ENCODE peak calls at places on chromosomes 1 and 21, in seven cellular contexts. X is WTC11, F is mammary epithelial cell, J is tibial artery, B is AG10803, P is A673, L is kidney epithelial cell. S is an unnamed sample.

GRCh38 chr1:153612111-153612754 is 704 bp downstream of the S100A16 start:
- DNase-seq in P (no peak), B (no peak), L (no peak), X (no peak), F (no peak), J (no peak), S (no peak)

GRCh38 chr21:29526545-29526944 is 227.8 kb downstream of the BACH1 start:
- DNase-seq in B (no peak), P (no peak), X (no peak), J (no peak), L (no peak), F (no peak), S (no peak)

GRCh38 chr21:32578107-32578691 is 7.1 kb downstream of the TCP10L start:
- DNase-seq in P (peak), F (peak), B (peak), L (no peak), J (no peak), X (peak), S (no peak)

GRCh38 chr1:23619299-23620188 is 60.2 kb upstream of the ID3 start:
- DNase-seq in P (no peak), B (no peak), X (peak), L (peak), F (peak), J (no peak), S (no peak)

GRCh38 chr1:15153184-15153841 is at the start of gene TMEM51:
- DNase-seq in F (peak), L (no peak), P (peak), X (peak), B (no peak), J (no peak), S (peak)

GRCh38 chr1:161778522-161778921 is 12.4 kb downstream of the ATF6 start:
- DNase-seq in X (no peak), J (no peak), L (no peak), P (no peak), B (no peak), F (no peak), S (no peak)

GRCh38 chr1:210558302-210558701 is 229.6 kb downstream of the HHAT start:
- DNase-seq in P (peak), F (no peak), L (no peak), J (no peak), B (no peak), X (no peak), S (no peak)

GRCh38 chr1:212485895-212486590 is 53.3 kb downstream of the NENF start:
- DNase-seq in B (peak), L (peak), P (no peak), X (peak), F (peak), J (peak), S (no peak)

GRCh38 chr1:30754684-30755171 is 2.8 kb downstream of the LAPTM5 start:
- DNase-seq in J (no peak), L (no peak), P (no peak), B (no peak), F (no peak), X (no peak), S (no peak)

GRCh38 chr1:111742938-111743549 is 3.8 kb upstream of the INKA2 start:
- DNase-seq in P (no peak), B (no peak), F (no peak), L (no peak), J (no peak), X (no peak), S (no peak)

GRCh38 chr1:80656011-80656627 is 1144.6 kb upstream of the ADGRL2 start:
- DNase-seq in F (peak), B (no peak), P (peak), L (no peak), J (no peak), X (peak), S (no peak)

GRCh38 chr1:240399381-240399780 is 212.6 kb downstream of the GREM2 start:
- DNase-seq in J (no peak), L (peak), P (peak), F (no peak), B (peak), X (no peak), S (no peak)

GRCh38 chr1:30657131-30658013 is 66.0 kb downstream of the MATN1 start:
- DNase-seq in X (no peak), J (no peak), L (no peak), B (no peak), P (no peak), F (no peak), S (no peak)

GRCh38 chr1:197199923-197200467 is 53.5 kb upstream of the ASPM start:
- DNase-seq in P (peak), X (no peak), F (no peak), B (peak), J (no peak), L (no peak), S (no peak)

GRCh38 chr1:241499910-241500309 is 19.6 kb downstream of the FH start:
- DNase-seq in L (no peak), J (no peak), X (no peak), B (peak), P (peak), F (peak), S (no peak)

GRCh38 chr21:21200939-21201610 is 202.9 kb downstream of the NCAM2 start:
- DNase-seq in J (no peak), F (no peak), B (peak), L (no peak), X (no peak), P (no peak), S (no peak)

GRCh38 chr1:210291786-210292275 is 36.9 kb upstream of the HHAT start:
- DNase-seq in F (no peak), P (peak), X (no peak), L (no peak), B (peak), J (no peak), S (no peak)

GRCh38 chr21:42198949-42199348 is 20.0 kb upstream of the ABCG1 start:
- DNase-seq in B (no peak), F (no peak), P (peak), L (no peak), X (no peak), J (no peak), S (no peak)

GRCh38 chr1:76005755-76006154 is 68.8 kb upstream of the ST6GALNAC3 start:
- DNase-seq in L (no peak), J (no peak), X (no peak), B (no peak), P (no peak), F (no peak), S (no peak)

GRCh38 chr1:82525378-82525777 is 724.6 kb downstream of the ADGRL2 start:
- DNase-seq in J (no peak), P (no peak), B (no peak), L (no peak), F (no peak), X (no peak), S (no peak)

GRCh38 chr1:22711591-22712501 is 1.2 kb downstream of the EPHB2 start:
- DNase-seq in L (no peak), J (no peak), X (peak), B (peak), F (no peak), P (no peak), S (no peak)

GRCh38 chr21:35328856-35329455 is 279.9 kb upstream of the RUNX1 start:
- DNase-seq in J (no peak), X (no peak), F (no peak), B (no peak), P (no peak), L (no peak), S (no peak)

GRCh38 chr1:228999776-229000175 is 264.5 kb downstream of the RHOU start:
- DNase-seq in X (no peak), B (no peak), L (no peak), F (no peak), P (no peak), J (no peak), S (no peak)

GRCh38 chr1:42830631-42831030 is 13.4 kb upstream of the SVBP start:
- DNase-seq in P (no peak), L (no peak), J (no peak), F (no peak), X (peak), B (no peak), S (no peak)

GRCh38 chr1:31666290-31666963 is 21.8 kb upstream of the PEF1 start:
- DNase-seq in J (no peak), P (peak), X (no peak), L (peak), B (peak), F (peak), S (no peak)

GRCh38 chr1:172641492-172641891 is 17.4 kb upstream of the FASLG start:
- DNase-seq in P (no peak), B (no peak), F (no peak), X (no peak), L (no peak), J (no peak), S (no peak)

GRCh38 chr1:172640146-172640545 is 18.8 kb upstream of the FASLG start:
- DNase-seq in L (no peak), P (no peak), B (peak), X (no peak), J (no peak), F (no peak), S (no peak)

GRCh38 chr1:172638885-172639831 is 19.7 kb upstream of the FASLG start:
- DNase-seq in B (peak), F (peak), P (no peak), L (peak), X (no peak), J (no peak), S (no peak)

GRCh38 chr1:172646653-172647052 is 12.2 kb upstream of the FASLG start:
- DNase-seq in X (no peak), L (no peak), J (no peak), B (no peak), F (no peak), P (no peak), S (no peak)

GRCh38 chr1:172642970-172643369 is 15.9 kb upstream of the FASLG start:
- DNase-seq in F (no peak), B (no peak), J (no peak), X (no peak), L (no peak), P (peak), S (no peak)
- TF ChIP-seq CTCF in F (no peak), B (no peak), J (no peak), X (no peak), L (no peak), P (no peak), S (no peak)

DNA sequence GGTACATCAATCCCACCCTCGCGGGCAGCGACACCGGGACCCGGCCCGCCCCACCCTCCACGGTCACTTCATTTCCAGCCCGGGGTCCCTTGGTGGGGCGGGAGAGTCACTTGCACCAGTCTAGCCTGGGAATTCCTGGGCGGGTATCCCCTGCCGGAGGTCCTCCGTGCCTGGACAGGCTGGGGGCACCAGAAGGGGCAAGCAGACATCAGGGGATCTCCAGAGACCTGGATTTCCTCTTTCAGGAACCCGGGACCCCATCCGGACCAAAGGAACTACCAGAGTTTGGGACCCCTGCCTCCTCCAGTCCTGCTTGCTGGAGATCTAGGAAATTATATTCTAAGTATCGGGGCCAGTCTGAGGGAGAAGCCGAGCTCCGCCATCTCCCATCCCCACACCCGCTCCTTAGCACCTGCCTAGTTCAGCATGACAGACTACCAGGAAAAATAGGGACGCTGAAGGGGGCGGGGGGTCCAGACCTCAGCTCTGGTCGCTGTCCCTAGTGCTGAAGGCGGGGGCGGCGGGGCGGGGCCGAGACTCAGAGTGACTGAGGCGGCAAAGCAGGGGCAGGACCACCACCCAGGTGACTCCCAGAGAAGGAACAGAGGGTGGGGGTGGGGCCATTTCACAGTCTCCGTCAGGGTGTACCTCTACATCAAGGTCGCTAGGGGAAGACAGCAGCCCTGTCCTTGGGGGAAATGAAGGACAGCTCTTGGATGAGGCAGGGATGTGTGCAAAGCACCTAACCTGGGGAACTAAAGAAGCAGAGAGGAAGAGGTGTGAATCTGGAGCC is 829 bp downstream of the HCN3 start:
- DNase-seq in L (no peak), F (peak), B (no peak), X (peak), P (peak), J (peak), S (peak)
- TF ChIP-seq CTCF in L (peak), F (peak), B (peak), X (peak), P (peak), J (peak), S (peak)

DNA sequence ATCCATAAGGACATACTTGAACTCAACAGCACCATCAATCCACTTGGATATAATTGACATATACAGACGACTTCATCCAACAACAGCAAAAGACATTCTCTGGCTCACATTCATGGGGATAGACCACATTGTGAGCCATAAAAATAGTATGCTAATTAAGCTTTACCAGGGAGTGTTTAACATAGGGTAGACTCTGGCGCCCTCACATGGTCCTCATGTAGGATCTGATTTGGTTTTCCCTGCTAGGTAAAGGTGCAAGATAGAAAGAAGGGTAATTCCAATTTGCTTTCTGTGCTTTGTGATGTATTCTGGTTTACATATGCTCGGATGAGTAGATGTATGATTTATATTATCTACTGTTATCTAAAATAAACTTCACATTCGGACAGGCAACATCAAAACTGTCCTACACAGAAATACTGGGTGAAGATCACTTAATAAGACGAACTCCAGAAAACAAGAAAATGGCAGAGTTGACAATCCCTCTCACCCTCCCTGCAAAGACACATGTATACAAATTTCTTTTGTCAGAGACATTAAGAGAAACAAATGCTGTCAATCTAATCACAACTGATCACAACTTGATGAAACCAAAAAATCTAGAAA is 27.7 kb downstream of the CR1L start:
- DNase-seq in L (peak), P (peak), X (peak), J (no peak), F (peak), B (peak), S (no peak)
- TF ChIP-seq CTCF in L (peak), P (peak), X (peak), J (no peak), F (peak), B (peak), S (peak)

GRCh38 chr1:108327534-108328462 is 83.9 kb upstream of the NBPF4 start:
- DNase-seq in X (peak), L (no peak), P (peak), J (no peak), B (no peak), F (no peak), S (no peak)
- TF ChIP-seq CTCF in X (peak), L (no peak), P (peak), J (no peak), B (peak), F (no peak), S (peak)

S was measured in neural crest cell.